ENCODE peak calls at places on chromosomes 4 and X, in four cellular contexts. V, P, J and H are unnamed samples.

GRCh38 chr4:21469438-21470032 is 479.0 kb downstream of the KCNIP4 start:
- DNase-seq in J (no peak), V (no peak), P (no peak), H (no peak)

GRCh38 chrX:46381630-46382029 is 163.6 kb downstream of the ZNF674 start:
- DNase-seq in P (no peak), J (no peak), V (peak; percentile 0), H (no peak)

GRCh38 chr4:17762705-17763104 is 18.7 kb downstream of the FAM184B start:
- DNase-seq in J (no peak), P (no peak), V (no peak), H (no peak)

GRCh38 chr4:174503079-174503724 is 19.1 kb downstream of the HPGD start:
- DNase-seq in V (no peak), P (no peak), J (no peak), H (no peak)

GRCh38 chr4:57544811-57545654 is 434.8 kb upstream of the IGFBP7 start:
- DNase-seq in J (no peak), P (no peak), V (no peak), H (no peak)

GRCh38 chrX:33725556-33726232 is 406.4 kb downstream of the FAM47A start:
- DNase-seq in V (no peak), J (no peak), P (no peak), H (no peak)

GRCh38 chr4:74105656-74106275 is 6.8 kb upstream of the CXCL2 start:
- DNase-seq in V (no peak), J (no peak), P (no peak), H (no peak)

GRCh38 chr4:106868381-106869035 is 167.6 kb downstream of the DKK2 start:
- DNase-seq in J (no peak), V (no peak), P (no peak), H (no peak)

GRCh38 chrX:23504895-23505294 is 162.4 kb upstream of the PRDX4 start:
- DNase-seq in J (no peak), V (no peak), P (no peak), H (no peak)

GRCh38 chr4:56790566-56791175 is 30.8 kb downstream of the SPINK2 start:
- DNase-seq in V (no peak), J (no peak), P (no peak), H (no peak)

GRCh38 chr4:113997206-113997605 is 17.8 kb upstream of the ARSJ start:
- DNase-seq in P (no peak), V (no peak), J (no peak), H (no peak)